ENCODE peak calls at places on chromosomes 2 and 18, in ten cellular contexts. M, Z, Y, N, O, K, D, L, Q and B are unnamed samples.

GRCh38 chr2:217851191-217852020 is 151.4 kb downstream of the TNS1 start:
- DNase-seq in L (no peak), O (no peak), Q (no peak), D (peak), M (no peak), N (no peak), Y (no peak), Z (peak), K (no peak), B (no peak)

GRCh38 chr2:106948550-106948949 is 62.6 kb upstream of the ST6GAL2 start:
- DNase-seq in Q (no peak), N (no peak), M (no peak), O (no peak), D (no peak), Y (no peak), Z (no peak), L (no peak), K (no peak), B (no peak)

GRCh38 chr2:163155279-163155883 is 316.8 kb upstream of the KCNH7 start:
- DNase-seq in D (no peak), L (peak), K (no peak), Y (no peak), N (no peak), O (peak), Q (no peak), Z (peak), M (peak), B (peak)

GRCh38 chr2:70901235-70902066 is 34.2 kb upstream of the ATP6V1B1 start:
- DNase-seq in L (no peak), D (peak), N (no peak), Y (no peak), K (peak), M (peak), Z (peak), O (no peak), Q (peak), B (peak)

GRCh38 chr2:19632327-19633040 is 269.3 kb downstream of the TTC32 start:
- DNase-seq in Y (no peak), K (no peak), N (peak), L (no peak), Q (no peak), M (no peak), Z (no peak), D (no peak), O (no peak), B (no peak)

GRCh38 chr18:37649930-37650329 is 84.3 kb upstream of the CELF4 start:
- DNase-seq in Z (no peak), K (no peak), Q (no peak), D (no peak), L (no peak), N (no peak), Y (no peak), M (no peak), O (no peak), B (no peak)

GRCh38 chr2:66866331-66867037 is 431.6 kb downstream of the MEIS1 start:
- DNase-seq in N (no peak), L (no peak), Q (no peak), K (no peak), Y (no peak), M (no peak), D (no peak), O (no peak), Z (no peak), B (no peak)

GRCh38 chr18:79784965-79785770 is 12.6 kb upstream of the KCNG2 start:
- DNase-seq in M (no peak), D (no peak), Q (no peak), L (no peak), Y (no peak), K (no peak), O (no peak), Z (peak), N (no peak), B (no peak)

GRCh38 chr2:67841711-67842110 is 221.1 kb downstream of the C1D start:
- DNase-seq in D (no peak), K (no peak), Q (no peak), Z (no peak), L (no peak), M (no peak), O (no peak), N (no peak), Y (no peak), B (no peak)

GRCh38 chr2:108354171-108354570 is 23.6 kb upstream of the SULT1C4 start:
- DNase-seq in O (no peak), N (no peak), Z (no peak), L (no peak), D (no peak), Y (no peak), Q (no peak), M (no peak), K (no peak), B (no peak)

GRCh38 chr2:108351889-108352288 is 25.9 kb upstream of the SULT1C4 start:
- DNase-seq in K (no peak), Z (no peak), N (no peak), O (no peak), L (no peak), Y (no peak), D (no peak), M (no peak), Q (no peak), B (no peak)

GRCh38 chr2:108360776-108361468 is 16.8 kb upstream of the SULT1C4 start:
- DNase-seq in O (no peak), Q (no peak), M (no peak), Z (peak), L (no peak), N (no peak), Y (no peak), K (no peak), D (no peak), B (no peak)

DNA sequence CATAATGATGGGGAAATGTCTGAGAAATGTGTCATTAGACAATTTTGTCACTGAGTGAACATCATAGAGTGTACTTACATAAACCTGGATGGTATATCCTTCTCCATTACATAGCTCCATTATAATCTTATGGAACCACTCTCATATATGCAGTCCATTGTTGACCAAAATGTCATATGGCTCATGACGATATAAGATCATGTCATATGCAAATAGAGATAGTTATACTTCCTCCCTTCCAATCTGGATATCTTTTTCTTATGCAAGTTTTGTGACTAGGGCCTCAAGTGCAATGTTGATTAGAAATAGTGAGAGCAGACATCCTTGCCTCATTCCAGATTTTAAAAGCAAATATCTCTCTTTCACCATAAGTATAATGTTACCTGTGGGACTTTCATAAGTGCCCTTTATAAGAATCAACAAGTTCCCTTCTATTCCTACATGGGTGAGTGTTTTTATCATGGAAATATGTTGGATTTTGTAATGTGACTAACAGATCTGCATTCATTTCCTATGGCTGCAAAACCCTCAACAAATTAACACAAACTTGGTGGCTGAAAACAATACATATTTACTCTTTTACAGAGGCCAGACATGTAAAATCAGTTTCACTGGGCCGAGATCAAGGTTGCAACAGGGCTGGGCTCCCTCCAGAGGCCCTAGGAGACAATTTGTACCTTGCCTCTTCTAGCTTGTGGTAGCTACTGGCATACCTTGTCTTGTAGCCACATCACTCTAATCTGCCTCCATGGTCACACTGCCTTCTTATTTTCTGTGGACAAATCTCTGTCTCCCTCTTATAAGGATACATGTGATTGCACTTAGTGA is 21.6 kb upstream of the SULT1C4 start:
- DNase-seq in O (no peak), Y (no peak), L (no peak), Q (no peak), N (no peak), Z (no peak), D (no peak), M (peak), K (no peak), B (no peak)
- TF ChIP-seq CTCF in O (no peak), Y (no peak), L (no peak), Q (no peak), N (no peak), Z (no peak), D (no peak), M (no peak), K (no peak), B (no peak)

GRCh38 chr2:31440764-31441163 is 26.2 kb upstream of the XDH start:
- DNase-seq in L (no peak), M (no peak), N (no peak), D (no peak), O (no peak), Y (no peak), K (no peak), Z (peak), Q (no peak), B (no peak)

GRCh38 chr2:31430439-31431165 is 16.1 kb upstream of the XDH start:
- DNase-seq in Z (no peak), Q (no peak), L (no peak), N (no peak), M (no peak), D (no peak), O (no peak), K (no peak), Y (no peak), B (no peak)

GRCh38 chr2:31429759-31430438 is 15.4 kb upstream of the XDH start:
- DNase-seq in Z (no peak), K (no peak), L (no peak), Q (no peak), N (no peak), M (no peak), Y (no peak), D (no peak), O (no peak), B (no peak)

GRCh38 chr2:31433541-31433940 is 19.0 kb upstream of the XDH start:
- DNase-seq in O (no peak), Z (no peak), K (no peak), D (no peak), Q (no peak), M (no peak), N (no peak), L (no peak), Y (no peak), B (no peak)

GRCh38 chr2:31434911-31435310 is 20.4 kb upstream of the XDH start:
- DNase-seq in L (no peak), M (peak), Q (no peak), N (no peak), O (no peak), K (no peak), Z (no peak), Y (no peak), D (no peak), B (no peak)
- TF ChIP-seq CTCF in L (no peak), M (peak), Q (no peak), N (no peak), O (peak), K (peak), Z (no peak), Y (no peak), D (no peak), B (no peak)

DNA sequence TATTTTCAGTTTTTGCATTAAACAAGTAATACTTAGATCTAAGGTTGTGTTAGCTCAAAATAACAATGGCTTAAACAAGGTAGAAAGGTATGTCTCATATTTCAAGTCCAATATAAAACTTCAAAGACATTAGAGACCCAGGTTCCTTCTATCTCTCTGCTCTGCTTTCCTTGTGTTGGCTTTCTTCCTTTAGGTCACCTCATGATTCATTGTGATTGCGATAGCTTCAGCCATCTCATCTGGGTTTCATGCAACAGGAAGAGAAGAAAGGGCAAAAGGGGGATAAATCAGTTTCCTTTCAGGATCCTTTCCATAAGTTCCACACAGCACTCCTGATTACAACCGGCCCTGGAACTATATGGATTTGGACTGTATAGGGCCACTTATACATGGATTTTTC is 16.0 kb upstream of the TBR1 start:
- DNase-seq in Z (no peak), N (no peak), Y (no peak), L (no peak), K (no peak), O (no peak), Q (no peak), D (no peak), M (no peak), B (no peak)
- TF ChIP-seq CTCF in Z (no peak), N (no peak), Y (no peak), L (no peak), K (no peak), O (no peak), Q (no peak), D (no peak), M (no peak), B (no peak)

GRCh38 chr2:72713857-72714256 is 112.0 kb downstream of the EXOC6B start:
- DNase-seq in K (no peak), Z (no peak), D (no peak), M (peak), N (no peak), L (no peak), Y (no peak), Q (no peak), O (no peak), B (no peak)
- TF ChIP-seq CTCF in K (no peak), Z (no peak), D (no peak), M (peak), N (no peak), L (no peak), Y (no peak), Q (no peak), O (peak), B (no peak)

GRCh38 chr18:212780-213179 is 54.4 kb downstream of the USP14 start:
- DNase-seq in M (no peak), K (no peak), Y (no peak), N (no peak), Q (no peak), Z (no peak), L (no peak), O (no peak), D (no peak), B (no peak)
- TF ChIP-seq CTCF in M (no peak), K (no peak), Y (no peak), N (no peak), Q (no peak), Z (no peak), L (no peak), O (no peak), D (no peak), B (no peak)

DNA sequence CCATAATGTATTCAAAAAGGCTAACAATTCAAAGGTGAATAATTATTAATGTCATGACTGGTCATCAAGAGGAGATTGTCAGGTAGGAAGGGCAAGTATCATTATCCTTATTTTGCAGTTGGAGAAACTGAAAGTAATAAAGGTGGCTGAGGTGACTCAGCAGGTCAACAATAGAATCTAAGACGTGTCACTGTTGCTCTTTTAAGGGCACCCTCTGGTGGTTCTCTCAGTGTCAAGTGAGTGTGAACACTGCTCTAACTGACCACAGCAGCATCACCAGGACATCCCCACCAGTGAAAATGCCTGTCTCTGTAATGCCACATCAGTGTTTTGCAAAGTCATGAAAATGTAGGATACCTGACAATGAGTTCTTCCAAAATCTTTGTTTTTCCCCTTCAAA is 69.7 kb downstream of the DCC start:
- DNase-seq in D (no peak), Q (no peak), L (no peak), K (no peak), O (no peak), N (no peak), M (peak), Y (no peak), Z (no peak), B (peak)
- TF ChIP-seq CTCF in D (no peak), Q (no peak), L (no peak), K (peak), O (no peak), N (no peak), M (peak), Y (no peak), Z (no peak), B (peak)

DNA sequence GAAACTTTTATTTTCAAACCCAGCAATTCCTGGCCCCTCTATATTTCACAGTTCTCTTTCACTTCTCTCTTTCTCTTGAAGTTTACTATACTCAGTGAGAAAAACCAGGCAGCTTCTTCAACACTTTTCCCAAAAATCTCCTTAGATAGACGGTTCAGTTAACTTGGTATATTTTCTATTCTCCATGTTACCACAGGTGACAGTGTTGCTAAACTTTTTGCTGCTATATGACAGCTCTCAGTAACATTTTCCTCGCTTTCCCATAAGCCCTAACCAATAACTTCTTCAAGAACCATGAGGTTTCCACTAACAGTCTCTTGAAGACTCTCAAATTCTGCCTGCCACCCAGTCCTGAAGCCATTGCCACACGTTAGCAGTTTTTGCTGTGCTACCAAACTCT is 45.8 kb downstream of the CYBRD1 start:
- DNase-seq in Q (no peak), O (no peak), Z (no peak), D (no peak), Y (no peak), N (no peak), M (peak), K (no peak), L (no peak), B (no peak)
- TF ChIP-seq CTCF in Q (no peak), O (no peak), Z (peak), D (no peak), Y (no peak), N (no peak), M (peak), K (no peak), L (no peak), B (no peak)

DNA sequence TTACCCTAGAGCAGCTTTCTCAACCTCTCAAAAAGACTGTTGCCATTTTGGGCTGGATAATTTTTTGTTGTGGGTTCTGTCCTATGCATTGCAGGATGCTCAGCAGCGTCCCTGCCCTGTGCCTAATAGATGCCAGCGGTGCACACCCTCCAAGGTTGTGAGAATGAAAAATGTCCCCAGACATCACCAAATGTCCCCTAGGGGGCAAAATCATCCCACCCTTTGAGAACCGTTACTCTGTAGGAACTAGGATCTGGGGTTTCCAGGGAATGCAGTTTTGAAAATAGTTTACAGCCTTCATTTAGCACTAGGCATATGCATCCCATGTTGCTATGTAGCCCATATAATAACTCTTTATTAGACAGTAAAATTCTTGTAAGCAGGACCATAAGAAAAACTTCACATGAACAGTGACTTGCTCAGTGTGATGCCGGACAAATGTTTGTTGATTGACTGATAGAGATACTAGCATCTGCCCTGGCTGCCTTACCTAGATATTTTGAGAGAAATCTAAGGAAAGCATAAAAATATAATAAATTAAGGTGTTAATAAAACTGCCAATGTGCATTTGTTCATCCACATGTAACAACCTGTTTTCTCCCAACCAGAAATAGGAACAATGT is 79.2 kb upstream of the EPC2 start:
- DNase-seq in K (peak), M (peak), N (no peak), D (no peak), Q (no peak), Y (no peak), L (no peak), Z (no peak), O (no peak), B (no peak)
- TF ChIP-seq CTCF in K (peak), M (peak), N (no peak), D (peak), Q (no peak), Y (no peak), L (peak), Z (peak), O (peak), B (peak)